ENCODE peak calls at places on chromosomes 2 and 18, in eight cellular contexts. Q, S, C, D, H, M, T and F are unnamed samples.

GRCh38 chr18:10660485-10660884 is 134.7 kb downstream of the NAPG start:
- DNase-seq in M (peak; percentile 84), D (no peak), Q (peak; percentile 28), C (no peak), T (no peak), S (peak; percentile 30), H (no peak), F (no peak)

GRCh38 chr2:73856214-73856613 is 27.5 kb downstream of the STAMBP start:
- DNase-seq in M (peak; percentile 65), C (peak; percentile 85), D (no peak), Q (no peak), S (peak; percentile 99), T (no peak), H (no peak), F (no peak)

GRCh38 chr18:26462304-26462703 is 86.0 kb downstream of the KCTD1 start:
- DNase-seq in T (no peak), H (no peak), Q (no peak), M (no peak), S (no peak), C (no peak), D (no peak), F (no peak)

GRCh38 chr2:95388091-95388692 is 14.3 kb upstream of the FAHD2A start:
- DNase-seq in S (no peak), H (no peak), Q (no peak), M (no peak), T (no peak), C (no peak), D (no peak), F (no peak)

GRCh38 chr2:7392076-7392787 is 475.0 kb downstream of the RNF144A start:
- DNase-seq in M (no peak), H (no peak), S (no peak), D (no peak), Q (no peak), T (no peak), C (no peak), F (no peak)

GRCh38 chr2:8551622-8552074 is 130.2 kb upstream of the ID2 start:
- DNase-seq in M (no peak), T (peak; percentile 5), S (no peak), Q (no peak), C (no peak), H (no peak), D (no peak), F (no peak)

GRCh38 chr2:192007819-192008218 is 160.9 kb upstream of the CAVIN2 start:
- DNase-seq in D (no peak), Q (no peak), H (no peak), S (peak; percentile 51), T (no peak), C (no peak), M (peak; percentile 44), F (no peak)

GRCh38 chr2:237873382-237873781 is 14.0 kb downstream of the RAMP1 start:
- DNase-seq in M (no peak), H (no peak), S (peak; percentile 27), Q (no peak), C (no peak), T (no peak), D (no peak), F (no peak)

GRCh38 chr18:50616484-50617048 is 56.7 kb downstream of the MAPK4 start:
- DNase-seq in S (no peak), M (no peak), Q (no peak), C (no peak), D (no peak), H (no peak), T (no peak), F (no peak)

GRCh38 chr2:36376992-36377738 is 21.6 kb downstream of the CRIM1 start:
- DNase-seq in T (no peak), Q (peak; percentile 82), S (peak; percentile 44), D (no peak), M (no peak), C (peak; percentile 37), H (no peak), F (no peak)

GRCh38 chr18:44536041-44536440 is 144.6 kb upstream of the SETBP1 start:
- DNase-seq in Q (no peak), H (no peak), M (peak; percentile 89), T (no peak), D (no peak), S (peak; percentile 90), C (peak; percentile 45), F (no peak)

GRCh38 chr2:236715511-236715961 is 145.9 kb downstream of the ACKR3 start:
- DNase-seq in H (no peak), D (peak; percentile 26), Q (no peak), T (no peak), S (peak; percentile 34), C (no peak), M (peak; percentile 38), F (no peak)

GRCh38 chr18:7467708-7468466 is 99.2 kb upstream of the PTPRM start:
- DNase-seq in M (no peak), D (no peak), C (no peak), S (peak; percentile 3), Q (no peak), T (no peak), H (no peak), F (no peak)

GRCh38 chr18:74139888-74140287 is 7.7 kb downstream of the FBXO15 start:
- DNase-seq in D (no peak), S (peak; percentile 59), T (no peak), M (peak; percentile 43), H (no peak), C (peak; percentile 63), Q (no peak), F (no peak)

GRCh38 chr2:70161069-70161534 is 29.7 kb downstream of the C2orf42 start:
- DNase-seq in S (no peak), D (no peak), M (no peak), C (no peak), H (no peak), T (no peak), Q (no peak), F (no peak)

GRCh38 chr2:33210626-33211025 is 263.9 kb downstream of the LTBP1 start:
- DNase-seq in C (peak; percentile 93), Q (peak; percentile 36), H (no peak), M (peak; percentile 98), S (peak; percentile 99), D (no peak), T (no peak), F (no peak)

GRCh38 chr2:176589287-176589686 is 320.0 kb downstream of the MTX2 start:
- DNase-seq in T (no peak), D (no peak), Q (peak; percentile 8), S (no peak), H (no peak), C (no peak), M (no peak), F (no peak)

GRCh38 chr2:113240915-113241911 is 37.5 kb downstream of the PAX8 start:
- DNase-seq in Q (peak; percentile 89), T (peak; percentile 67), M (peak; percentile 98), D (no peak), H (no peak), C (peak; percentile 99), S (peak; percentile 100), F (no peak)

GRCh38 chr2:44578401-44579135 is 216.8 kb downstream of the CAMKMT start:
- DNase-seq in Q (no peak), S (peak; percentile 74), C (peak; percentile 35), T (no peak), D (no peak), H (no peak), M (peak; percentile 69), F (no peak)

GRCh38 chr2:230319211-230319862 is 7.7 kb upstream of the SP140L start:
- DNase-seq in Q (no peak), D (no peak), H (no peak), S (no peak), T (no peak), M (no peak), C (no peak), F (no peak)

GRCh38 chr2:69667805-69668382 is 24.4 kb upstream of the AAK1 start:
- DNase-seq in D (no peak), S (peak; percentile 53), H (no peak), T (no peak), Q (no peak), C (peak; percentile 33), M (peak; percentile 36), F (no peak)

DNA sequence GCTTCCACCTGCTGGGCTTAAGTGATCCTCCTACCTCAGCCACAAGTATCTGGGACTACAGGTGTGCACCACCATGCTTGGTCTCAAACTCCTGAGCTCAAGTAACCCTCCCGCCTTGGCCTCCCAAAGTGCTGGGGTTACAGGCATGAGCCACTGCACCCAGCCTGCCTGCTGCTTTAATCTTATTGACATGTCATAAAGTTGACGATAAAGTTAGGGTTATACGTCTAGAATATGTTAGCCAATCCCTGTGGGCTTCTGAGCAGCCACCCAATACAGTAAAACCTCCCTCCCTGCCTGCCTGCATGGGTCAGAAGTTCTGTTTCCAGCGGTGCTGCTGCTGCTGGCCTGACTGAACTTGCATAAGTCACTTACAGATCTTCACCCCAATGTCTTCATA is 30.0 kb downstream of the TGIF1 start:
- DNase-seq in H (no peak), S (no peak), C (no peak), Q (no peak), D (no peak), M (no peak), T (no peak), F (no peak)
- TF ChIP-seq CTCF in H (no peak), S (no peak), C (no peak), Q (no peak), D (no peak), M (no peak), T (no peak), F (no peak)

GRCh38 chr2:41803361-41803760 is 244.5 kb upstream of the PKDCC start:
- DNase-seq in T (no peak), Q (no peak), M (no peak), H (no peak), C (no peak), S (no peak), D (no peak), F (no peak)

GRCh38 chr2:41806286-41806685 is 241.5 kb upstream of the PKDCC start:
- DNase-seq in T (no peak), Q (peak; percentile 43), S (no peak), C (no peak), H (no peak), D (no peak), M (no peak), F (no peak)
- TF ChIP-seq CTCF in T (no peak), Q (peak; percentile 38), S (no peak), C (no peak), H (peak; percentile 41), D (no peak), M (no peak), F (peak; percentile 3)

GRCh38 chr2:182758379-182758778 is 42.3 kb downstream of the DNAJC10 start:
- DNase-seq in H (no peak), D (no peak), M (no peak), Q (no peak), S (no peak), T (no peak), C (no peak), F (no peak)
- TF ChIP-seq CTCF in H (no peak), D (no peak), M (no peak), Q (no peak), S (no peak), T (no peak), C (no peak), F (no peak)

GRCh38 chr18:75208055-75208835 is 694 bp downstream of the PTGR3 start:
- DNase-seq in C (no peak), S (peak; percentile 71), Q (peak; percentile 53), M (peak; percentile 57), T (no peak), H (no peak), D (peak; percentile 45), F (no peak)
- TF ChIP-seq CTCF in C (peak; percentile 32), S (no peak), Q (peak; percentile 13), M (no peak), T (no peak), H (peak; percentile 17), D (peak; percentile 18), F (no peak)